ENCODE peak calls at places on chromosomes 12 and 14, in four cellular contexts. One of them, this sample, is unnamed.

GRCh38 chr12:45257185-45257585 is 41.3 kb downstream of the ANO6 start:
- DNase-seq in neural progenitor cell: no peak
- DNase-seq in ACHN: no peak
- DNase-seq in HS-5: no peak
- DNase-seq in this sample: no peak

GRCh38 chr12:50579757-50580267 is 75.0 kb downstream of the DIP2B start:
- DNase-seq in neural progenitor cell: no peak
- DNase-seq in ACHN: no peak
- DNase-seq in HS-5: no peak
- DNase-seq in this sample: no peak

GRCh38 chr12:79143803-79144202 is 279.2 kb downstream of the SYT1 start:
- DNase-seq in neural progenitor cell: no peak
- DNase-seq in ACHN: no peak
- DNase-seq in HS-5: no peak
- DNase-seq in this sample: no peak

GRCh38 chr14:104973215-104974145 is 4.7 kb downstream of the AHNAK2 start:
- DNase-seq in neural progenitor cell: peak; percentile 60
- DNase-seq in ACHN: peak; percentile 96
- DNase-seq in HS-5: peak; percentile 88
- DNase-seq in this sample: no peak

GRCh38 chr12:104215638-104216297 is at the start of gene TXNRD1:
- DNase-seq in neural progenitor cell: peak; percentile 94
- DNase-seq in ACHN: peak; percentile 86
- DNase-seq in HS-5: no peak
- DNase-seq in this sample: peak; percentile 83

GRCh38 chr14:61140872-61141271 is 140.3 kb downstream of the TMEM30B start:
- DNase-seq in neural progenitor cell: no peak
- DNase-seq in ACHN: no peak
- DNase-seq in HS-5: peak; percentile 54
- DNase-seq in this sample: no peak

GRCh38 chr12:102031852-102032251 is 29.9 kb downstream of the WASHC3 start:
- DNase-seq in neural progenitor cell: no peak
- DNase-seq in ACHN: no peak
- DNase-seq in HS-5: no peak
- DNase-seq in this sample: no peak

GRCh38 chr12:95942532-95943230 is at the start of gene CCDC38:
- DNase-seq in neural progenitor cell: peak; percentile 78
- DNase-seq in ACHN: peak; percentile 86
- DNase-seq in HS-5: peak; percentile 73
- DNase-seq in this sample: peak; percentile 83

GRCh38 chr12:26938660-26939185 is 453 bp downstream of the FGFR1OP2 start:
- DNase-seq in neural progenitor cell: no peak
- DNase-seq in ACHN: no peak
- DNase-seq in HS-5: no peak
- DNase-seq in this sample: no peak

GRCh38 chr12:15706010-15706676 is 83.0 kb downstream of the EPS8 start:
- DNase-seq in neural progenitor cell: peak; percentile 11
- DNase-seq in ACHN: no peak
- DNase-seq in HS-5: no peak
- DNase-seq in this sample: no peak

GRCh38 chr12:49794021-49794420 is 34.2 kb downstream of the NCKAP5L start:
- DNase-seq in neural progenitor cell: no peak
- DNase-seq in ACHN: no peak
- DNase-seq in HS-5: no peak
- DNase-seq in this sample: no peak

GRCh38 chr12:124695861-124696260 is 128.4 kb upstream of the NCOR2 start:
- DNase-seq in neural progenitor cell: peak; percentile 47
- DNase-seq in ACHN: no peak
- DNase-seq in HS-5: no peak
- DNase-seq in this sample: no peak

GRCh38 chr14:50607181-50607580 is 47.2 kb downstream of the ATL1 start:
- DNase-seq in neural progenitor cell: no peak
- DNase-seq in ACHN: no peak
- DNase-seq in HS-5: no peak
- DNase-seq in this sample: peak; percentile 59

GRCh38 chr14:44962573-44963528 is 861 bp downstream of the TOGARAM1 start:
- DNase-seq in neural progenitor cell: peak; percentile 66
- DNase-seq in ACHN: peak; percentile 35
- DNase-seq in HS-5: no peak
- DNase-seq in this sample: peak; percentile 29

GRCh38 chr12:48973992-48974673 is 2.6 kb upstream of the WNT10B start:
- DNase-seq in neural progenitor cell: peak; percentile 79
- DNase-seq in ACHN: peak; percentile 26
- DNase-seq in HS-5: no peak
- DNase-seq in this sample: peak; percentile 47

GRCh38 chr12:124699878-124700277 is 132.5 kb upstream of the NCOR2 start:
- DNase-seq in neural progenitor cell: no peak
- DNase-seq in ACHN: no peak
- DNase-seq in HS-5: no peak
- DNase-seq in this sample: no peak

GRCh38 chr12:79763748-79764452 is 73.1 kb upstream of the PAWR start:
- DNase-seq in neural progenitor cell: no peak
- DNase-seq in ACHN: no peak
- DNase-seq in HS-5: no peak
- DNase-seq in this sample: no peak

GRCh38 chr12:121217761-121218160 is 7.8 kb downstream of the P2RX4 start:
- DNase-seq in neural progenitor cell: no peak
- DNase-seq in ACHN: peak; percentile 65
- DNase-seq in HS-5: no peak
- DNase-seq in this sample: no peak

GRCh38 chr12:56151672-56152131 is 685 bp upstream of the MYL6B start:
- DNase-seq in neural progenitor cell: peak; percentile 66
- DNase-seq in ACHN: peak; percentile 83
- DNase-seq in HS-5: no peak
- DNase-seq in this sample: peak; percentile 80

GRCh38 chr12:109870648-109871047 is 9.7 kb downstream of the GLTP start:
- DNase-seq in neural progenitor cell: no peak
- DNase-seq in ACHN: no peak
- DNase-seq in HS-5: peak; percentile 25
- DNase-seq in this sample: no peak

GRCh38 chr14:72169521-72169920 is 237.3 kb downstream of the RGS6 start:
- DNase-seq in neural progenitor cell: no peak
- DNase-seq in ACHN: peak; percentile 1
- DNase-seq in HS-5: no peak
- DNase-seq in this sample: no peak

GRCh38 chr12:104475269-104475668 is 18.5 kb downstream of the CHST11 start:
- DNase-seq in neural progenitor cell: no peak
- DNase-seq in ACHN: no peak
- DNase-seq in HS-5: no peak
- DNase-seq in this sample: no peak

This sample was measured in activated CD4-positive, alpha-beta T cell treated with anti-CD3 and anti-CD28 coated beads, Interleukin-2, amount 50 U/mL, for 48 hours.